ENCODE peak calls at places on chromosomes 6 and 20, in five cellular contexts. B is ovary, G is GM12865, S is OCI-LY7, E is HFF-Myc. W is an unnamed sample.

GRCh38 chr6:41352907-41353306 is 17.5 kb downstream of the NCR2 start:
- DNase-seq in E (no peak), B (no peak), G (no peak), S (no peak), W (no peak)

GRCh38 chr6:156786652-156787051 is 9.5 kb downstream of the ARID1B start:
- DNase-seq in B (no peak), G (no peak), S (no peak), E (no peak), W (no peak)

GRCh38 chr20:31923388-31924271 is 28.2 kb downstream of the PDRG1 start:
- DNase-seq in G (peak; percentile 60), E (no peak), B (no peak), S (no peak), W (no peak)

GRCh38 chr6:148324297-148325007 is 18.2 kb upstream of the SASH1 start:
- DNase-seq in S (no peak), B (no peak), G (no peak), E (no peak), W (no peak)

GRCh38 chr6:6612308-6612707 is 23.8 kb downstream of the LY86 start:
- DNase-seq in E (no peak), B (no peak), S (no peak), G (no peak), W (no peak)

GRCh38 chr6:97459986-97460385 is 177.0 kb upstream of the MMS22L start:
- DNase-seq in S (no peak), B (no peak), E (no peak), G (no peak), W (no peak)

GRCh38 chr6:37024665-37025337 is 19.3 kb downstream of the FGD2 start:
- DNase-seq in S (no peak), G (no peak), E (no peak), B (no peak), W (no peak)

GRCh38 chr6:35139924-35140524 is 1.1 kb downstream of the TCP11 start:
- DNase-seq in E (peak; percentile 43), G (peak; percentile 76), B (peak; percentile 66), S (peak; percentile 79), W (peak; percentile 79)

GRCh38 chr6:52994031-52994788 is 874 bp downstream of the GSTA4 start:
- DNase-seq in E (no peak), G (no peak), S (no peak), B (peak; percentile 48), W (peak; percentile 60)

GRCh38 chr6:46645265-46645664 is 7.4 kb downstream of the CYP39A1 start:
- DNase-seq in B (no peak), S (no peak), G (no peak), E (no peak), W (no peak)

GRCh38 chr6:112298816-112299281 is 44.5 kb upstream of the LAMA4 start:
- DNase-seq in S (no peak), G (no peak), E (peak; percentile 41), B (no peak), W (no peak)

DNA sequence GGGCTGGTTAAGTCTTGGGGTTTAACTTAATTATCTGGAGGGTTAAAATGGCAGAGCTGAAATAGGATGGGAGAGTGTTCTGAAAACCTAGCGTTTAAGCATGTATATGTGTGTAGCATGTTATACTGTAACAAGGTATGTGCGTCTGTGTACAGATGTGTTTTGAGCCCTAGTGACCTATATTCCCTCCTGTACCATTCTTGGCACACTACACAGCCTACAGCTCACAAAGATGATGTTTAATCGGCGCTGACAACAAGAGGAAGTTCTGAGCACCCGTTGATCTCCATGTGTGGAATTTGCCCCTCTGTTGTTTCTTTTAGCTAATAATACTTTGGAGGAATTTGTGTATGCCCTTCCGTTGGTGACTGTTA is 1.4 kb downstream of the CARMIL1 start:
- DNase-seq in E (no peak), S (peak; percentile 23), G (no peak), B (no peak), W (no peak)
- H3K4me3 ChIP-seq in E (peak overlapping the region; percentile 71), S (peak overlapping the region; percentile 99), G (peak overlapping the region; percentile 73), B (peak overlapping the region; percentile 91), W (peak overlapping the region; percentile 59)

DNA sequence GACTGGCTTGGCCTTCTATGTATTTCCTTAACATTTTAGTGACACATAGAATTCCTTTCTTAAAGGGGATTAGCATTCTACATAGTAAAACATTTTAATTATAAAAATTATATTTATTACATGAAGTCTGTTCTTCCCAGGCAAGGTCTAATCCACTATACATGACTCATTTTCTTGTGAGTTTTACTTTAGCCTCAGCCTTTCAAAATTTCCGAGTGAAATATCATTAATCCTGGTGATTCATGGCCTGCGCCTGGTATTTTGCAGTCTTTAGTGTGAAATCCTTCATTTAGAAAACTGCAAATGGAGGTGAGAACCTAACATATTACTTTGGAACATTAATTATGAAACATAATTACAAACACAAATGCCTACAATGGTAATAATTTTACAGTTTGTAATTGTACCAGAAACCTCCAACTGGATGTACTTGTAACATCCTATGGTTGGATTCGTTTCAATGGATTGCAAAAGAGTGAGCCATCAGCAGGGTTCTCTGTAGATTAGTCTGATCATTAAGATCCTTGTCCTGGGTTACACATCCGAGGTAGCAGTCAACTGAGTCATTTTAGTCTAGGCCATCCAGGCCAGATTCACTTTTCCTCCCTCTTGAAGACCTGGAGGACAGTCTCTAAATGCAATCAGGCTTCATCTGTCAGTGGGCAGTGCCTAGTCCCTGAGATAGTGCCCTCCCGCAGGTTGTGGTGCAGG is 272.0 kb downstream of the PACRG start:
- DNase-seq in S (no peak), B (no peak), E (no peak), G (no peak), W (no peak)
- H3K4me3 ChIP-seq in S (no peak overlapping the region), B (no peak overlapping the region), E (no peak overlapping the region), G (no peak overlapping the region), W (no peak overlapping the region)

DNA sequence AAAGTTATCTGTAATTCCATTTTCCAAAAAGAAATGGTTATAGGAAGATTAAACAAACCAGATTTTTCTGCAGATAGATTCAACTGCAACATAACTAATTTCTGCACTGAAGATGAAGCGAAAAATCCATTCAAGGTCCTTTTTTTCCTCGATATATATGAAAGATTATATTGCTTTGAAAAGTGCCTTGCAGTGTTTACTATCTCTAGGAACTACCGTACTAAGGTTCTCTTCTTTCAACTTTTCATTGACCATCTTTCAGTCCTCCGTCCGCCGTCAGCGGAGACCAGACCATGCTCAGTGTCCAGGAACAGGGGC is 545 bp downstream of the ZNF322 start:
- DNase-seq in G (no peak), B (no peak), S (no peak), E (no peak), W (no peak)
- H3K4me3 ChIP-seq in G (peak overlapping the region; percentile 70), B (peak overlapping the region; percentile 84), S (peak overlapping the region; percentile 96), E (peak overlapping the region; percentile 58), W (peak overlapping the region; percentile 76)

DNA sequence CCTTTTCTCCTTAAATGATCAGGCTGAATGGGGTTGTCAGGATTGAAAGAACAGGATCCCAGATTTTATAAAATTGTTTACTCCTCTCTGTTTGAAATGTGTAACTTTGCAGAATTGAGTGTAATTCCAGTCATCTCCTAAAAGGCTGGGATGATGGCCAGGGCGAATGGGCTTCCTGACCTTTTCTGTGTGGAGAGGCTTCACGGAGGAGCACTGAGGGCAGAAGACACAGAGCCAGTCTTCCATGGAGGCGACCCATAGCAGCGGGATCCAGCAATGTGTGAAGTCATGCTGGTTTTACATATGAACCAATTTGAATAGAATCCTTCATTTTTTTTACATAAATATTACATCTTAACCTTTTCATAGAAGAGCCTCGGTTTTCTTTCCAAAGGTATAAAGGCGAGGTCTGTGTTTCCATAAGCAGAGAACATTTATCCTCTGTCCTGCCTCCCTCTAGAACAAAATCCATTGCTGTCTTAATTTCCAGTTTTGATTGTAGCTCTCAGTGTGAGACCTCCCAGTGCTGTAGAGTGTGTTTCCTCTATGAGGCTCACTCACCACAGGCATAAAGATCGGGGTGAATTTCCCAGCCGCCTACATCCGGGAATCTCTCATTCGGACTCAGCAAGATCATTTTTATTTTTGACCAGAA is 369.7 kb upstream of the FLRT3 start:
- DNase-seq in S (no peak), B (no peak), E (no peak), G (no peak), W (no peak)
- H3K4me3 ChIP-seq in S (no peak overlapping the region), B (no peak overlapping the region), E (no peak overlapping the region), G (no peak overlapping the region), W (no peak overlapping the region)

GRCh38 chr20:63248835-63249591 is 5.2 kb downstream of the NKAIN4 start:
- DNase-seq in G (no peak), S (no peak), B (no peak), E (no peak), W (no peak)
- H3K4me3 ChIP-seq in G (no peak overlapping the region), S (no peak overlapping the region), B (no peak overlapping the region), E (no peak overlapping the region), W (no peak overlapping the region)

W was measured in HAP-1.